ENCODE peak calls at places on chromosomes 6 and 20, in four cellular contexts. O, Z, B and H are unnamed samples.

GRCh38 chr6:124590001-124590400 is 372.2 kb upstream of the RNF217 start:
- DNase-seq in O (no peak), Z (no peak), B (no peak), H (peak)

GRCh38 chr6:121856296-121856695 is 420.9 kb downstream of the GJA1 start:
- DNase-seq in O (no peak), Z (no peak), B (peak), H (peak)

GRCh38 chr6:39153766-39154397 is 38.9 kb upstream of the SAYSD1 start:
- DNase-seq in O (no peak), Z (no peak), B (no peak), H (no peak)

GRCh38 chr6:151842816-151843215 is 35.3 kb downstream of the ESR1 start:
- DNase-seq in O (no peak), Z (no peak), B (no peak), H (no peak)

GRCh38 chr6:44470106-44470446 is 82.6 kb downstream of the CDC5L start:
- DNase-seq in O (no peak), Z (no peak), B (no peak), H (no peak)

GRCh38 chr6:106253194-106253593 is 72.4 kb downstream of the ATG5 start:
- DNase-seq in O (peak), Z (no peak), B (peak), H (peak)

GRCh38 chr6:34346175-34347119 is 46.0 kb downstream of the NUDT3 start:
- DNase-seq in O (no peak), Z (no peak), B (no peak), H (no peak)

GRCh38 chr6:130134594-130134993 is 88.2 kb downstream of the SAMD3 start:
- DNase-seq in O (no peak), Z (no peak), B (no peak), H (no peak)

GRCh38 chr20:25000268-25000801 is 7.8 kb upstream of the APMAP start:
- DNase-seq in O (peak), Z (peak), B (peak), H (peak)

GRCh38 chr6:117463762-117464665 is 18.5 kb upstream of the DCBLD1 start:
- DNase-seq in O (peak), Z (no peak), B (no peak), H (no peak)

GRCh38 chr20:41055679-41056078 is 27.1 kb downstream of the TOP1 start:
- DNase-seq in O (no peak), Z (no peak), B (no peak), H (peak)

GRCh38 chr6:15588966-15589634 is 73.7 kb downstream of the DTNBP1 start:
- DNase-seq in O (no peak), Z (no peak), B (peak), H (peak)

GRCh38 chr20:57652865-57653545 is 32.8 kb upstream of the ZBP1 start:
- DNase-seq in O (no peak), Z (peak), B (no peak), H (no peak)

GRCh38 chr20:14067631-14068030 is 72.3 kb downstream of the MACROD2 start:
- DNase-seq in O (no peak), Z (no peak), B (no peak), H (no peak)

GRCh38 chr6:31870385-31870921 is 7.8 kb upstream of the NEU1 start:
- DNase-seq in O (no peak), Z (no peak), B (no peak), H (no peak)

GRCh38 chr6:83430606-83431544 is at the start of gene ME1:
- DNase-seq in O (peak), Z (peak), B (peak), H (no peak)

GRCh38 chr20:7029005-7029404 is 261.5 kb downstream of the BMP2 start:
- DNase-seq in O (no peak), Z (no peak), B (no peak), H (no peak)

GRCh38 chr20:47561175-47561574 is 59.5 kb downstream of the NCOA3 start:
- DNase-seq in O (no peak), Z (no peak), B (no peak), H (peak)

GRCh38 chr20:19784511-19785172 is 26.6 kb downstream of the RIN2 start:
- DNase-seq in O (peak), Z (no peak), B (no peak), H (peak)

GRCh38 chr20:60255426-60255825 is 297.2 kb downstream of the CDH26 start:
- DNase-seq in O (no peak), Z (no peak), B (no peak), H (no peak)

GRCh38 chr6:152221806-152222628 is 414.5 kb downstream of the ESR1 start:
- DNase-seq in O (no peak), Z (no peak), B (no peak), H (no peak)

GRCh38 chr6:170028629-170029345 is 262.1 kb downstream of the DLL1 start:
- DNase-seq in O (no peak), Z (peak), B (no peak), H (no peak)

GRCh38 chr6:27294409-27294808 is 17.7 kb downstream of the POM121L2 start:
- DNase-seq in O (no peak), Z (no peak), B (no peak), H (no peak)

GRCh38 chr6:130420911-130421310 is 55.1 kb downstream of the TMEM200A start:
- DNase-seq in O (no peak), Z (no peak), B (no peak), H (no peak)

GRCh38 chr6:156564128-156564806 is 212.9 kb upstream of the ARID1B start:
- DNase-seq in O (peak), Z (peak), B (no peak), H (peak)

GRCh38 chr20:44646641-44647274 is 4.7 kb downstream of the ADA start:
- DNase-seq in O (peak), Z (no peak), B (no peak), H (no peak)

GRCh38 chr20:37075932-37076685 is 19.7 kb downstream of the RBL1 start:
- DNase-seq in O (no peak), Z (no peak), B (no peak), H (no peak)

GRCh38 chr6:33733294-33734007 is 13.3 kb downstream of the IP6K3 start:
- DNase-seq in O (no peak), Z (no peak), B (no peak), H (no peak)